ENCODE peak calls at places on chromosomes 16 and 17, in four cellular contexts. One of them, this sample, is unnamed. For H3K4me1, the result is how much of the 10 kb centered on the place peaks cover.

GRCh38 chr16:67594256-67594915 is 32.1 kb downstream of the CTCF start:
- DNase-seq in adrenal gland: no peak
- DNase-seq in left ventricle myocardium inferior: no peak
- DNase-seq in heart left ventricle: no peak
- DNase-seq in this sample: no peak

GRCh38 chr16:57115504-57116182 is 23.3 kb downstream of the CPNE2 start:
- DNase-seq in adrenal gland: peak
- DNase-seq in left ventricle myocardium inferior: peak
- DNase-seq in heart left ventricle: peak
- DNase-seq in this sample: peak

GRCh38 chr17:50101346-50102163 is 6.4 kb downstream of the PDK2 start:
- DNase-seq in adrenal gland: peak
- DNase-seq in left ventricle myocardium inferior: peak
- DNase-seq in heart left ventricle: peak
- DNase-seq in this sample: no peak

GRCh38 chr16:66315210-66315825 is 51.2 kb upstream of the CDH5 start:
- DNase-seq in adrenal gland: peak
- DNase-seq in left ventricle myocardium inferior: peak
- DNase-seq in heart left ventricle: peak
- DNase-seq in this sample: peak

GRCh38 chr17:69802045-69802740 is 272.8 kb upstream of the KCNJ16 start:
- DNase-seq in adrenal gland: no peak
- DNase-seq in left ventricle myocardium inferior: peak
- DNase-seq in heart left ventricle: no peak
- DNase-seq in this sample: no peak

GRCh38 chr17:8818654-8819330 is 19.6 kb upstream of the MFSD6L start:
- DNase-seq in adrenal gland: no peak
- DNase-seq in left ventricle myocardium inferior: no peak
- DNase-seq in heart left ventricle: no peak
- DNase-seq in this sample: no peak

GRCh38 chr17:10612957-10613744 is 44.0 kb downstream of the MYH3 start:
- DNase-seq in adrenal gland: no peak
- DNase-seq in left ventricle myocardium inferior: no peak
- DNase-seq in heart left ventricle: no peak
- DNase-seq in this sample: no peak

GRCh38 chr16:5056347-5056746 is 9.4 kb downstream of the C16orf89 start:
- DNase-seq in adrenal gland: peak
- DNase-seq in left ventricle myocardium inferior: no peak
- DNase-seq in heart left ventricle: no peak
- DNase-seq in this sample: no peak

GRCh38 chr16:85057212-85057889 is 29.8 kb downstream of the KIAA0513 start:
- DNase-seq in adrenal gland: no peak
- DNase-seq in left ventricle myocardium inferior: no peak
- DNase-seq in heart left ventricle: no peak
- DNase-seq in this sample: no peak

GRCh38 chr17:46841561-46842379 is 9.6 kb upstream of the WNT9B start:
- DNase-seq in adrenal gland: no peak
- DNase-seq in left ventricle myocardium inferior: no peak
- DNase-seq in heart left ventricle: no peak
- DNase-seq in this sample: no peak

GRCh38 chr17:61309857-61310256 is 89.8 kb upstream of the TBX2 start:
- DNase-seq in adrenal gland: no peak
- DNase-seq in left ventricle myocardium inferior: no peak
- DNase-seq in heart left ventricle: no peak
- DNase-seq in this sample: no peak

GRCh38 chr17:42913981-42914617 is 13.5 kb downstream of the G6PC1 start:
- DNase-seq in adrenal gland: no peak
- DNase-seq in left ventricle myocardium inferior: no peak
- DNase-seq in heart left ventricle: no peak
- DNase-seq in this sample: no peak

GRCh38 chr16:64132686-64133085 is 989.2 kb downstream of the CDH11 start:
- DNase-seq in adrenal gland: no peak
- DNase-seq in left ventricle myocardium inferior: no peak
- DNase-seq in heart left ventricle: no peak
- DNase-seq in this sample: no peak

GRCh38 chr17:2239170-2239551 is 64.4 kb downstream of the SMG6 start:
- DNase-seq in adrenal gland: no peak
- DNase-seq in left ventricle myocardium inferior: no peak
- DNase-seq in heart left ventricle: no peak
- DNase-seq in this sample: no peak
- H3K27ac ChIP-seq in adrenal gland: no peak
- H3K27ac ChIP-seq in left ventricle myocardium inferior: peak
- H3K27ac ChIP-seq in heart left ventricle: peak
- H3K27ac ChIP-seq in this sample: peak

GRCh38 chr16:73051903-73052302 is 4.0 kb upstream of the ZFHX3 start:
- DNase-seq in adrenal gland: no peak
- DNase-seq in left ventricle myocardium inferior: no peak
- DNase-seq in heart left ventricle: no peak
- DNase-seq in this sample: no peak

GRCh38 chr16:73049051-73049910 is 1.4 kb upstream of the ZFHX3 start:
- DNase-seq in adrenal gland: no peak
- DNase-seq in left ventricle myocardium inferior: no peak
- DNase-seq in heart left ventricle: no peak
- DNase-seq in this sample: peak

GRCh38 chr16:73051216-73051615 is 3.3 kb upstream of the ZFHX3 start:
- DNase-seq in adrenal gland: no peak
- DNase-seq in left ventricle myocardium inferior: no peak
- DNase-seq in heart left ventricle: no peak
- DNase-seq in this sample: peak

GRCh38 chr16:73048292-73049050 is 543 bp upstream of the ZFHX3 start:
- DNase-seq in adrenal gland: peak
- DNase-seq in left ventricle myocardium inferior: peak
- DNase-seq in heart left ventricle: peak
- DNase-seq in this sample: peak

GRCh38 chr16:73050115-73051099 is 2.5 kb upstream of the ZFHX3 start:
- DNase-seq in adrenal gland: no peak
- DNase-seq in left ventricle myocardium inferior: no peak
- DNase-seq in heart left ventricle: no peak
- DNase-seq in this sample: peak
- H3K4me1 ChIP-seq in adrenal gland: half or more
- H3K4me1 ChIP-seq in left ventricle myocardium inferior: half or more
- H3K4me1 ChIP-seq in heart left ventricle: under half
- H3K4me1 ChIP-seq in this sample: half or more

GRCh38 chr17:34163681-34164080 is 91.4 kb upstream of the CCL2 start:
- DNase-seq in adrenal gland: no peak
- DNase-seq in left ventricle myocardium inferior: no peak
- DNase-seq in heart left ventricle: no peak
- DNase-seq in this sample: no peak
- TF ChIP-seq CTCF in adrenal gland: peak
- TF ChIP-seq CTCF in left ventricle myocardium inferior: peak
- TF ChIP-seq CTCF in heart left ventricle: peak
- TF ChIP-seq CTCF in this sample: peak

DNA sequence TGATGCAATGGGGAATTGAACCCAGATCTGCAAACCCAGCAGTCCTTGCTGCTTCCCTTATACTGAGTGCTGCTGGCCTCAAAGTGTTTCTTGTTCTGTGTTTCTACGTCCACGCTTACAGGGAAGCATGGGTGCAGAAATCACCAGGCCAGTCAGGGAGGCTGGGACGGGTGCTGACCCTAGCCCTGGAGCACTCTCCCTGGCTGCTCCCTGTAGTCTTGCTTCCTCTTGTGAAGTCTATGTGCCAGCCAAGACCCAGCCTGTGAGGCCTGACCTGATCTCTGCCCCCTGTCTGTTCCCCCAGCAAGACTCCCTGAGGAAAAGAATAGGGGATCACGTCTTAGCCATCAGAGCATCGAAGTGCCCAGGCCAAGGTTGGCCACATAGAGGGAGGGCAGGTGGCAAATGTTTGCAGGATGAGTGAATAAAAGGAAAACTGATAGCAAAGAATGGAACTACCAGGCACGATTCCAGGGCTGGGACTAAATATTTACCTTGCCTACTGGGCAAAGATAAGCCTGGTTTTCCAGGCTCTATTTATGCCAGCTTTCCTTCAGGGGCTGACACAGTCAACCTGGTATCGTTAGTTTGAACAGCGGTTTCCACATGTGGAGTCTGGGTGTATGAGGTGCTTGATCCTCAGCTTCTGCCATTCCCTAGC is 41.2 kb upstream of the RHOT1 start:
- DNase-seq in adrenal gland: no peak
- DNase-seq in left ventricle myocardium inferior: no peak
- DNase-seq in heart left ventricle: no peak
- DNase-seq in this sample: no peak
- H3K27ac ChIP-seq in adrenal gland: no peak
- H3K27ac ChIP-seq in left ventricle myocardium inferior: no peak
- H3K27ac ChIP-seq in heart left ventricle: no peak
- H3K27ac ChIP-seq in this sample: no peak

DNA sequence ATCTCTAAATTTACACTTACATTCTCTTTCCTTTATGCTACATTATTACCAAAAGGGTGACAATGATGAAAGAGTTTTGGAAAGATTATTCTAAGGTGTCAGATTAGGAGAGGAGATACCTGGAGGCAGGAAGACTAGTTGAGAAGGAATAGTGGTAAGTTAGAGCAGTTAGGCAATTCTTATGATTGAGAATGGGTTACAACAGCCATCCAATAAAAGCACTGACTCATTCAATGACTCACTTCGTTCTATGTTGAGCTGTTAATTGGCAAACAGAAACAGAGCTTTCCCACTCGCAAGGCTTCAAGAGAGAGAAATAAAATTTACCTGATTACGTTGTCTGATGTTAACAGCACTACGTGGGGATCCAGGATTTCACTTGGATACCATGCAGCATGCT is 5.8 kb downstream of the NUP88 start:
- DNase-seq in adrenal gland: no peak
- DNase-seq in left ventricle myocardium inferior: no peak
- DNase-seq in heart left ventricle: no peak
- DNase-seq in this sample: no peak
- H3K4me1 ChIP-seq in adrenal gland: under half
- H3K4me1 ChIP-seq in left ventricle myocardium inferior: under half
- H3K4me1 ChIP-seq in heart left ventricle: under half
- H3K4me1 ChIP-seq in this sample: under half

GRCh38 chr17:82614095-82614631 is 34.1 kb downstream of the WDR45B start:
- DNase-seq in adrenal gland: no peak
- DNase-seq in left ventricle myocardium inferior: no peak
- DNase-seq in heart left ventricle: no peak
- DNase-seq in this sample: no peak

GRCh38 chr17:82616021-82616703 is 32.1 kb downstream of the WDR45B start:
- DNase-seq in adrenal gland: no peak
- DNase-seq in left ventricle myocardium inferior: no peak
- DNase-seq in heart left ventricle: no peak
- DNase-seq in this sample: no peak

GRCh38 chr17:82615084-82616020 is 32.9 kb downstream of the WDR45B start:
- DNase-seq in adrenal gland: no peak
- DNase-seq in left ventricle myocardium inferior: no peak
- DNase-seq in heart left ventricle: no peak
- DNase-seq in this sample: no peak

GRCh38 chr17:82611140-82612058 is 36.8 kb downstream of the WDR45B start:
- DNase-seq in adrenal gland: no peak
- DNase-seq in left ventricle myocardium inferior: no peak
- DNase-seq in heart left ventricle: no peak
- DNase-seq in this sample: no peak

DNA sequence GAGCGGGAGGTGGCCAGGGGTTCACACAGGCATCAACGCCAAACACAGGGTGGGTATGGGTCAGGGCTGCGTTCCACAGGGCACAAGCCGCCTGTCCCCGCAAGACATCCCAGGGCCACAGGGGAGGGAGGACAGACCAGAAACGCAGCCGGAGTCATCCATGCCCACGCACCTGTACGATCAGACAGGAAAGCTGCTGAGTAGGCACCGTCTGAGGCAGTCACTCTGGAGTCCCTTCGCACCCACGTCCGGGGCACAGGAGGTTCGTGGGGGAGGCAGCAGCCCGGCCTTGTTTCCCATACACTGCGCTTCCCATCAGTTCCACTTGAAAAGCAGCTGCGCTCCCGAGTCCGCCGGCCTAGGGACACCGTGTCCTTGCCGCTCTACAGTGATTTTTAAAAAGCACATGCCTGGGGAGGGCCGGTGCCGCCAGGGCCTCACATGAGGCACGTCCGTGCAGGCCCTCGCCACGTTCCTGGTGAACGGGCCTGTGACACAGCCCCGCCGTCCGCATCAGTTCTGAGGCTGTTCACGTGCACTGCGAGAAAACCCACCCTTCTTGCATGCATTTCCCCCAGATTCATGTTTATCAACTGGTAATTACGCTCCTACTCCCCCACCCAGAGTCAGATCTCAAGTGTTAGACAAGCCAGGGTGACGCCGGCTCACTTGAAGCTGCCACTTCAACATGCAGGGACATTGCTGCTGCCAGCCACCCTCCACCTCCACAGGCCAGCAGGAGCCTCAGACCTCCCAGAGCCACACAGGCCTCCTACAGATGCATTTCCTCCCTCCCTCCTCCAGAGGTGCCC is 34.8 kb downstream of the WDR45B start:
- DNase-seq in adrenal gland: no peak
- DNase-seq in left ventricle myocardium inferior: no peak
- DNase-seq in heart left ventricle: no peak
- DNase-seq in this sample: no peak
- TF ChIP-seq CTCF in adrenal gland: no peak
- TF ChIP-seq CTCF in left ventricle myocardium inferior: no peak
- TF ChIP-seq CTCF in heart left ventricle: peak
- TF ChIP-seq CTCF in this sample: no peak

GRCh38 chr17:16972346-16972745 is 428 bp upstream of the TNFRSF13B start:
- DNase-seq in adrenal gland: no peak
- DNase-seq in left ventricle myocardium inferior: no peak
- DNase-seq in heart left ventricle: no peak
- DNase-seq in this sample: no peak
- H3K27ac ChIP-seq in adrenal gland: no peak
- H3K27ac ChIP-seq in left ventricle myocardium inferior: no peak
- H3K27ac ChIP-seq in heart left ventricle: no peak
- H3K27ac ChIP-seq in this sample: no peak

DNA sequence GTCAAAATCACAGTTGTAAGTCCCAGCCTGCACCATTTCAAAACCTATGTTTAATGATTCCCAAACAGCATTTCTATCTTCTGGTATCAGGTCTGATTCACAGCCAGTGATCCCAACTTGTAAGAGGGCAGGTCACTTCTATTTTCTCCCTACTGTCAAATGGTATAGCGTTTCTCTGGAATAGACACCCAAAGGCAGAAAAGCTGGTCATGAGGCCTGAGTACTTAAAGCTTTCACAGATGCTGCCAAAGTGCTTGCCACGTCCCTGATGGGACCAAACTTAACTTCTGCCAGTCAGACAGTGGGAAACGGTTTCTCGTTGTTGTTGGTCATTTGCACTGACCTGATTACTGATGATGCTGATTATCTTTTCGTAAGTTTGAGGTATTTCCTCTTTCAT is 43.4 kb downstream of the CYTH1 start:
- DNase-seq in adrenal gland: no peak
- DNase-seq in left ventricle myocardium inferior: no peak
- DNase-seq in heart left ventricle: no peak
- DNase-seq in this sample: no peak
- H3K4me1 ChIP-seq in adrenal gland: under half
- H3K4me1 ChIP-seq in left ventricle myocardium inferior: half or more
- H3K4me1 ChIP-seq in heart left ventricle: under half
- H3K4me1 ChIP-seq in this sample: under half

DNA sequence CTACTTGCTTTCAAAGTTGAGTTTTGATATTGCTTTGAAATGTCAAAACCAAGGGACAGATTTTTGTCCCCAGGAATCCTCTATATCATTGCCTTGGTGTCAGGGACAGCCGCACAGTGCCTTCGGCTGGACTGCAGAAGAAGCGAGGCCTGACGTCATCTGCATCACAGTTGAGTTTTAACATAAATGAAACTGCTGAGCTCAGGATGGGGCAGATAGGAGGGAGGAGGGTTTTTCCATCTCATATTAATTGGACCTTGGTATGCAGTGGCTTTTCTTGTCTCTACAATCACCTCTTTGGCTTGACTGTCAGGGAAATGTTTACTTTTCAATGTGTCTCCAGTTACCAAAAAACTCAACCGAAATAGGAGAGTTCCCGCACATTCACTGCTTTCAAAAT is 111.3 kb downstream of the AATF start:
- DNase-seq in adrenal gland: no peak
- DNase-seq in left ventricle myocardium inferior: no peak
- DNase-seq in heart left ventricle: no peak
- DNase-seq in this sample: no peak
- TF ChIP-seq CTCF in adrenal gland: no peak
- TF ChIP-seq CTCF in left ventricle myocardium inferior: no peak
- TF ChIP-seq CTCF in heart left ventricle: no peak
- TF ChIP-seq CTCF in this sample: no peak

GRCh38 chr17:57915980-57916757 is 39.0 kb downstream of the CUEDC1 start:
- DNase-seq in adrenal gland: peak
- DNase-seq in left ventricle myocardium inferior: no peak
- DNase-seq in heart left ventricle: no peak
- DNase-seq in this sample: no peak
- H3K27ac ChIP-seq in adrenal gland: no peak
- H3K27ac ChIP-seq in left ventricle myocardium inferior: peak
- H3K27ac ChIP-seq in heart left ventricle: peak
- H3K27ac ChIP-seq in this sample: peak